ENCODE peak calls at places on chromosome 21, in eight cellular contexts. U, N, V, A, B, P, R and G are unnamed samples.

GRCh38 chr21:40054403-40054802 is 187.2 kb downstream of the PCP4 start:
- DNase-seq in U (no peak), N (no peak), V (no peak), A (peak), B (no peak), P (no peak), R (no peak), G (peak)

GRCh38 chr21:32538147-32538792 is 47.1 kb downstream of the TCP10L start:
- DNase-seq in U (peak), N (no peak), V (no peak), A (no peak), B (peak), P (no peak), R (no peak), G (no peak)

GRCh38 chr21:44893278-44893556 is 19.7 kb upstream of the PTTG1IP start:
- DNase-seq in U (no peak), N (no peak), V (no peak), A (no peak), B (no peak), P (no peak), R (no peak), G (no peak)

GRCh38 chr21:44836666-44837471 is 19.0 kb upstream of the SUMO3 start:
- DNase-seq in U (no peak), N (no peak), V (peak), A (peak), B (no peak), P (no peak), R (no peak), G (peak)

GRCh38 chr21:44924611-44925010 is 3.9 kb upstream of the ITGB2 start:
- DNase-seq in U (no peak), N (no peak), V (no peak), A (no peak), B (no peak), P (no peak), R (no peak), G (no peak)

GRCh38 chr21:44706026-44706705 is 5.2 kb downstream of the TSPEAR start:
- DNase-seq in U (no peak), N (no peak), V (no peak), A (no peak), B (no peak), P (no peak), R (peak), G (no peak)

GRCh38 chr21:41322496-41323382 is 6.1 kb downstream of the FAM3B start:
- DNase-seq in U (no peak), N (no peak), V (no peak), A (no peak), B (no peak), P (no peak), R (no peak), G (no peak)

GRCh38 chr21:25735895-25736597 is 1.3 kb downstream of the GABPA start:
- DNase-seq in U (no peak), N (no peak), V (no peak), A (no peak), B (no peak), P (no peak), R (no peak), G (no peak)

GRCh38 chr21:26572026-26572425 is 1.1 kb downstream of the CYYR1 start:
- DNase-seq in U (no peak), N (no peak), V (no peak), A (no peak), B (no peak), P (no peak), R (no peak), G (no peak)

GRCh38 chr21:33813832-33814231 is 101.8 kb downstream of the ATP5PO start:
- DNase-seq in U (no peak), N (no peak), V (no peak), A (no peak), B (no peak), P (no peak), R (no peak), G (no peak)

GRCh38 chr21:15557925-15558324 is 171.9 kb upstream of the USP25 start:
- DNase-seq in U (no peak), N (no peak), V (no peak), A (no peak), B (no peak), P (no peak), R (no peak), G (no peak)

GRCh38 chr21:14076143-14076806 is 134.5 kb downstream of the LIPI start:
- DNase-seq in U (no peak), N (no peak), V (no peak), A (no peak), B (no peak), P (no peak), R (peak), G (no peak)

GRCh38 chr21:17495680-17496079 is 17.2 kb upstream of the CXADR start:
- DNase-seq in U (no peak), N (no peak), V (peak), A (no peak), B (no peak), P (no peak), R (no peak), G (no peak)

GRCh38 chr21:36460866-36461265 is 19.1 kb downstream of the CLDN14 start:
- DNase-seq in U (no peak), N (no peak), V (no peak), A (no peak), B (no peak), P (no peak), R (no peak), G (no peak)

GRCh38 chr21:44694776-44695175 is 2.2 kb upstream of the KRTAP10-12 start:
- DNase-seq in U (no peak), N (no peak), V (no peak), A (no peak), B (no peak), P (no peak), R (peak), G (no peak)

GRCh38 chr21:24938592-24938991 is 668.7 kb downstream of the MRPL39 start:
- DNase-seq in U (no peak), N (no peak), V (no peak), A (no peak), B (no peak), P (no peak), R (no peak), G (no peak)

GRCh38 chr21:14526199-14526598 is 19.9 kb downstream of the SAMSN1 start:
- DNase-seq in U (no peak), N (no peak), V (no peak), A (no peak), B (no peak), P (no peak), R (no peak), G (no peak)

GRCh38 chr21:46374761-46375389 is 50.9 kb downstream of the PCNT start:
- DNase-seq in U (no peak), N (no peak), V (no peak), A (no peak), B (no peak), P (no peak), R (no peak), G (no peak)

GRCh38 chr21:27171704-27172103 is 204.8 kb upstream of the ADAMTS5 start:
- DNase-seq in U (no peak), N (no peak), V (no peak), A (no peak), B (no peak), P (no peak), R (no peak), G (no peak)

GRCh38 chr21:14215971-14216621 is at the start of gene RBM11:
- DNase-seq in U (peak), N (no peak), V (peak), A (peak), B (peak), P (peak), R (peak), G (peak)

GRCh38 chr21:37550618-37551405 is 184.2 kb downstream of the DYRK1A start:
- DNase-seq in U (no peak), N (no peak), V (no peak), A (no peak), B (no peak), P (no peak), R (peak), G (no peak)

GRCh38 chr21:26965567-26966359 is 1.1 kb downstream of the ADAMTS5 start:
- DNase-seq in U (no peak), N (no peak), V (no peak), A (peak), B (no peak), P (no peak), R (peak), G (no peak)

GRCh38 chr21:7947422-7947821 is 2574.0 kb upstream of the TPTE start:
- DNase-seq in U (no peak), N (no peak), V (no peak), A (no peak), B (no peak), P (no peak), R (no peak), G (no peak)

GRCh38 chr21:15249285-15249993 is 184.6 kb upstream of the NRIP1 start:
- DNase-seq in U (no peak), N (no peak), V (no peak), A (no peak), B (no peak), P (no peak), R (no peak), G (no peak)

GRCh38 chr21:29181799-29182470 is 51.5 kb downstream of the MAP3K7CL start:
- DNase-seq in U (no peak), N (no peak), V (peak), A (peak), B (no peak), P (no peak), R (no peak), G (peak)

GRCh38 chr21:44024895-44025353 is 12.8 kb downstream of the TRAPPC10 start:
- DNase-seq in U (no peak), N (no peak), V (no peak), A (peak), B (no peak), P (no peak), R (no peak), G (no peak)